ENCODE peak calls at places on chromosomes 2 and 18, in eight cellular contexts. One of them, this sample, is unnamed.

GRCh38 chr2:56813490-56813889 is 629.7 kb downstream of the CCDC85A start:
- DNase-seq in right cardiac atrium: no peak
- DNase-seq in Karpas-422: no peak
- DNase-seq in CD8-positive, alpha-beta T cell: no peak
- DNase-seq in Peyer's patch: no peak
- DNase-seq in mesendoderm: no peak
- DNase-seq in lung: no peak
- DNase-seq in RWPE2: no peak
- DNase-seq in this sample: no peak

GRCh38 chr2:234331566-234331965 is 165.3 kb downstream of the ARL4C start:
- DNase-seq in lung: no peak
- DNase-seq in mesendoderm: no peak
- DNase-seq in Peyer's patch: no peak
- DNase-seq in CD8-positive, alpha-beta T cell: no peak
- DNase-seq in RWPE2: no peak
- DNase-seq in Karpas-422: no peak
- DNase-seq in right cardiac atrium: no peak
- DNase-seq in this sample: no peak

GRCh38 chr18:23631746-23632145 is 31.0 kb downstream of the ANKRD29 start:
- DNase-seq in right cardiac atrium: no peak
- DNase-seq in Karpas-422: no peak
- DNase-seq in lung: no peak
- DNase-seq in mesendoderm: peak
- DNase-seq in Peyer's patch: no peak
- DNase-seq in CD8-positive, alpha-beta T cell: no peak
- DNase-seq in RWPE2: no peak
- DNase-seq in this sample: peak

GRCh38 chr2:186126181-186126580 is 359.9 kb upstream of the ZC3H15 start:
- DNase-seq in CD8-positive, alpha-beta T cell: no peak
- DNase-seq in Peyer's patch: no peak
- DNase-seq in mesendoderm: no peak
- DNase-seq in lung: no peak
- DNase-seq in RWPE2: no peak
- DNase-seq in right cardiac atrium: no peak
- DNase-seq in Karpas-422: no peak
- DNase-seq in this sample: no peak

GRCh38 chr2:111030271-111030891 is 90.3 kb upstream of the BCL2L11 start:
- DNase-seq in RWPE2: no peak
- DNase-seq in Peyer's patch: no peak
- DNase-seq in lung: no peak
- DNase-seq in mesendoderm: no peak
- DNase-seq in Karpas-422: no peak
- DNase-seq in CD8-positive, alpha-beta T cell: no peak
- DNase-seq in right cardiac atrium: no peak
- DNase-seq in this sample: no peak

GRCh38 chr18:54607213-54607934 is 16.3 kb downstream of the DYNAP start:
- DNase-seq in right cardiac atrium: no peak
- DNase-seq in Peyer's patch: no peak
- DNase-seq in lung: no peak
- DNase-seq in Karpas-422: peak
- DNase-seq in CD8-positive, alpha-beta T cell: no peak
- DNase-seq in RWPE2: no peak
- DNase-seq in mesendoderm: peak
- DNase-seq in this sample: no peak

GRCh38 chr2:20745924-20746555 is 76.9 kb downstream of the LDAH start:
- DNase-seq in Karpas-422: no peak
- DNase-seq in RWPE2: no peak
- DNase-seq in lung: no peak
- DNase-seq in Peyer's patch: no peak
- DNase-seq in CD8-positive, alpha-beta T cell: no peak
- DNase-seq in mesendoderm: no peak
- DNase-seq in right cardiac atrium: no peak
- DNase-seq in this sample: no peak

GRCh38 chr18:74994502-74995403 is 214.2 kb downstream of the PTGR3 start:
- DNase-seq in CD8-positive, alpha-beta T cell: peak
- DNase-seq in Karpas-422: no peak
- DNase-seq in mesendoderm: peak
- DNase-seq in lung: no peak
- DNase-seq in RWPE2: no peak
- DNase-seq in Peyer's patch: peak
- DNase-seq in right cardiac atrium: no peak
- DNase-seq in this sample: no peak

GRCh38 chr2:187549951-187550555 is 4.2 kb downstream of the TFPI start:
- DNase-seq in mesendoderm: no peak
- DNase-seq in Peyer's patch: no peak
- DNase-seq in CD8-positive, alpha-beta T cell: no peak
- DNase-seq in RWPE2: no peak
- DNase-seq in lung: no peak
- DNase-seq in right cardiac atrium: no peak
- DNase-seq in Karpas-422: no peak
- DNase-seq in this sample: no peak

GRCh38 chr2:127347734-127348392 is 39.9 kb downstream of the MAP3K2 start:
- DNase-seq in mesendoderm: no peak
- DNase-seq in right cardiac atrium: no peak
- DNase-seq in RWPE2: no peak
- DNase-seq in lung: no peak
- DNase-seq in CD8-positive, alpha-beta T cell: no peak
- DNase-seq in Karpas-422: no peak
- DNase-seq in Peyer's patch: no peak
- DNase-seq in this sample: no peak

GRCh38 chr2:152221870-152222269 is 46.3 kb upstream of the STAM2 start:
- DNase-seq in right cardiac atrium: no peak
- DNase-seq in Karpas-422: no peak
- DNase-seq in mesendoderm: no peak
- DNase-seq in Peyer's patch: no peak
- DNase-seq in CD8-positive, alpha-beta T cell: no peak
- DNase-seq in RWPE2: no peak
- DNase-seq in lung: no peak
- DNase-seq in this sample: no peak

GRCh38 chr2:53087282-53087882 is 680.2 kb upstream of the CHAC2 start:
- DNase-seq in Peyer's patch: no peak
- DNase-seq in CD8-positive, alpha-beta T cell: no peak
- DNase-seq in RWPE2: no peak
- DNase-seq in lung: no peak
- DNase-seq in Karpas-422: no peak
- DNase-seq in mesendoderm: no peak
- DNase-seq in right cardiac atrium: no peak
- DNase-seq in this sample: no peak

GRCh38 chr2:68920481-68921170 is 32.1 kb downstream of the GKN2 start:
- DNase-seq in RWPE2: no peak
- DNase-seq in Peyer's patch: no peak
- DNase-seq in CD8-positive, alpha-beta T cell: no peak
- DNase-seq in mesendoderm: no peak
- DNase-seq in Karpas-422: no peak
- DNase-seq in right cardiac atrium: no peak
- DNase-seq in lung: no peak
- DNase-seq in this sample: no peak

GRCh38 chr2:12417811-12418210 is 298.9 kb upstream of the TRIB2 start:
- DNase-seq in lung: no peak
- DNase-seq in right cardiac atrium: no peak
- DNase-seq in Karpas-422: no peak
- DNase-seq in Peyer's patch: no peak
- DNase-seq in mesendoderm: no peak
- DNase-seq in CD8-positive, alpha-beta T cell: no peak
- DNase-seq in RWPE2: no peak
- DNase-seq in this sample: no peak

GRCh38 chr2:117771969-117772630 is 42.4 kb upstream of the DDX18 start:
- DNase-seq in right cardiac atrium: no peak
- DNase-seq in Karpas-422: peak
- DNase-seq in lung: no peak
- DNase-seq in mesendoderm: peak
- DNase-seq in RWPE2: no peak
- DNase-seq in CD8-positive, alpha-beta T cell: no peak
- DNase-seq in Peyer's patch: no peak
- DNase-seq in this sample: no peak

GRCh38 chr2:103213028-103213542 is 451.3 kb downstream of the TMEM182 start:
- DNase-seq in mesendoderm: no peak
- DNase-seq in CD8-positive, alpha-beta T cell: no peak
- DNase-seq in lung: no peak
- DNase-seq in RWPE2: no peak
- DNase-seq in Karpas-422: no peak
- DNase-seq in right cardiac atrium: no peak
- DNase-seq in Peyer's patch: no peak
- DNase-seq in this sample: no peak

GRCh38 chr2:7032371-7032770 is 115.2 kb downstream of the RNF144A start:
- DNase-seq in right cardiac atrium: no peak
- DNase-seq in lung: no peak
- DNase-seq in mesendoderm: no peak
- DNase-seq in Karpas-422: no peak
- DNase-seq in RWPE2: no peak
- DNase-seq in Peyer's patch: no peak
- DNase-seq in CD8-positive, alpha-beta T cell: no peak
- DNase-seq in this sample: no peak

GRCh38 chr2:37301408-37301807 is 23.2 kb downstream of the PRKD3 start:
- DNase-seq in RWPE2: no peak
- DNase-seq in mesendoderm: peak
- DNase-seq in CD8-positive, alpha-beta T cell: no peak
- DNase-seq in Peyer's patch: no peak
- DNase-seq in Karpas-422: no peak
- DNase-seq in lung: no peak
- DNase-seq in right cardiac atrium: no peak
- DNase-seq in this sample: no peak

GRCh38 chr18:63339920-63340484 is 20.4 kb upstream of the BCL2 start:
- DNase-seq in mesendoderm: peak
- DNase-seq in Peyer's patch: no peak
- DNase-seq in lung: no peak
- DNase-seq in RWPE2: no peak
- DNase-seq in right cardiac atrium: no peak
- DNase-seq in Karpas-422: peak
- DNase-seq in CD8-positive, alpha-beta T cell: peak
- DNase-seq in this sample: no peak

GRCh38 chr2:88707003-88707402 is 15.5 kb downstream of the RPIA start:
- DNase-seq in right cardiac atrium: no peak
- DNase-seq in CD8-positive, alpha-beta T cell: no peak
- DNase-seq in mesendoderm: no peak
- DNase-seq in Peyer's patch: no peak
- DNase-seq in Karpas-422: no peak
- DNase-seq in RWPE2: no peak
- DNase-seq in lung: no peak
- DNase-seq in this sample: no peak

GRCh38 chr18:38427234-38427633 is 861.6 kb upstream of the CELF4 start:
- DNase-seq in Peyer's patch: no peak
- DNase-seq in right cardiac atrium: no peak
- DNase-seq in mesendoderm: peak
- DNase-seq in lung: no peak
- DNase-seq in Karpas-422: no peak
- DNase-seq in RWPE2: no peak
- DNase-seq in CD8-positive, alpha-beta T cell: no peak
- DNase-seq in this sample: no peak

DNA sequence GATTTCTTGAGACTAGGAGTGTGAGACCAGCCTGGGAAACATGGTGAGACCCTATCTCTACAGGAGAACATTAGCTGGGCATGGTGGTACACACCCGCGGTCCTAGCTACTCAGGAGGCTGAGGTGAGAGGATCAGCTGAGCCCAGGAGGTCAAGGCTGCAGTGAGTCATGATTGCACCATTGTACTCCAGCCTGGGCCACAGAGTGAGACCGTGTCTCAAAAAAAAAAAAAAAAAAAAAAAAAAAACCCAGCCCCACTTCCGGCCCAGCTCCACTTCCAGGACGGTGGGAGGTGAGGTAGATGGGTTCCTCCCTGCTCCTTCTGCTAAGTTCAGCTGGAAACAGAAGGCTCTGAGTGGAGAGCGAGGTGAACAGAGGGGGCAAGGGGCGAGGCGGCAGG is 41.4 kb upstream of the NFATC1 start:
- DNase-seq in lung: no peak
- DNase-seq in Peyer's patch: no peak
- DNase-seq in right cardiac atrium: no peak
- DNase-seq in CD8-positive, alpha-beta T cell: no peak
- DNase-seq in mesendoderm: no peak
- DNase-seq in Karpas-422: peak
- DNase-seq in RWPE2: no peak
- DNase-seq in this sample: no peak
- H3K27ac ChIP-seq in lung: no peak
- H3K27ac ChIP-seq in Peyer's patch: no peak
- H3K27ac ChIP-seq in right cardiac atrium: no peak
- H3K27ac ChIP-seq in CD8-positive, alpha-beta T cell: no peak
- H3K27ac ChIP-seq in mesendoderm: no peak
- H3K27ac ChIP-seq in Karpas-422: peak
- H3K27ac ChIP-seq in RWPE2: no peak
- H3K27ac ChIP-seq in this sample: no peak

DNA sequence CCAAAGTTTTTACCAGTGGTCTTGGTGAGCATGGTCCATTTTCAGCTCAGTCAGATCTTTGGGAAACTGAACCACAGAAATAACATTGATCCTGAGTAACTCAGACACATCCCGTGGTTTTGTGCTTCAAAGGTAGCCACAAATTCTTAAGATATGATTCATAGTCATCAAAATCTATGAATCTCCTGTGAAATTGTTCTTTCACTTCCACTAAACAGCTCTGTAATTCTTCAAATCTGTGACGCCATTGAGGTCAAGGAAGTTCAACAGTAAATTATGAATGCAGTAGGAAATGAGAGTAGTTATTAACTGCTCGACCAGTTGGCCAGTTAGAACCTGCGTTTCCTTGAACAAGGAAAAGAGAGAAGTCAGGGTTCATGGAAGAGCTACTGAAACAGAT is 147.2 kb downstream of the IRS1 start:
- DNase-seq in RWPE2: no peak
- DNase-seq in Peyer's patch: no peak
- DNase-seq in mesendoderm: no peak
- DNase-seq in CD8-positive, alpha-beta T cell: no peak
- DNase-seq in right cardiac atrium: no peak
- DNase-seq in lung: no peak
- DNase-seq in Karpas-422: no peak
- DNase-seq in this sample: no peak
- H3K27ac ChIP-seq in RWPE2: peak
- H3K27ac ChIP-seq in Peyer's patch: no peak
- H3K27ac ChIP-seq in mesendoderm: no peak
- H3K27ac ChIP-seq in CD8-positive, alpha-beta T cell: no peak
- H3K27ac ChIP-seq in right cardiac atrium: no peak
- H3K27ac ChIP-seq in lung: no peak
- H3K27ac ChIP-seq in Karpas-422: no peak
- H3K27ac ChIP-seq in this sample: peak

DNA sequence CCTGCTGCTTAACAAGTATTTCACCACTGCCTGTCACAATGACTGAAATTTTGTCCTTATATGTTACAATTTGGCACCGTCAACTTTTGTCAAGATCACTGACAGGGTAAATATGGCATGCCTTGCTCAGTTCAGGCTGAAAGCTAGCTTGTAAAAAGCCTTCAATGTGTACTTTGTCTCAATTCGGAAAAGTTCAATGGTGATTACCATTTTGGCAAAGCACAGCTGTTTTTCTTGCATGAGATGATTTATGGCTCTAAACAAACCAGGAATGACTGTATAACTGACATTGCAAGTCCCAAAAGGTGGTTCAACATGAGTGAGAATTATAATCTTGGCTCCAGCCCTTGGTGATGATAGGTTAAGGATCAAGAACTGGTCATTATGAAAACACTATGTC is 1255.2 kb downstream of the CNTNAP5 start:
- DNase-seq in RWPE2: no peak
- DNase-seq in CD8-positive, alpha-beta T cell: no peak
- DNase-seq in lung: no peak
- DNase-seq in Karpas-422: no peak
- DNase-seq in Peyer's patch: no peak
- DNase-seq in right cardiac atrium: no peak
- DNase-seq in mesendoderm: no peak
- DNase-seq in this sample: no peak
- H3K27ac ChIP-seq in RWPE2: no peak
- H3K27ac ChIP-seq in CD8-positive, alpha-beta T cell: no peak
- H3K27ac ChIP-seq in lung: no peak
- H3K27ac ChIP-seq in Karpas-422: no peak
- H3K27ac ChIP-seq in Peyer's patch: no peak
- H3K27ac ChIP-seq in right cardiac atrium: no peak
- H3K27ac ChIP-seq in mesendoderm: no peak
- H3K27ac ChIP-seq in this sample: no peak

GRCh38 chr2:9884436-9884835 is 41.2 kb downstream of the TAF1B start:
- DNase-seq in Peyer's patch: no peak
- DNase-seq in Karpas-422: no peak
- DNase-seq in mesendoderm: peak
- DNase-seq in lung: no peak
- DNase-seq in RWPE2: no peak
- DNase-seq in right cardiac atrium: no peak
- DNase-seq in CD8-positive, alpha-beta T cell: no peak
- DNase-seq in this sample: no peak
- H3K27ac ChIP-seq in Peyer's patch: no peak
- H3K27ac ChIP-seq in Karpas-422: no peak
- H3K27ac ChIP-seq in mesendoderm: no peak
- H3K27ac ChIP-seq in lung: no peak
- H3K27ac ChIP-seq in RWPE2: peak
- H3K27ac ChIP-seq in right cardiac atrium: no peak
- H3K27ac ChIP-seq in CD8-positive, alpha-beta T cell: no peak
- H3K27ac ChIP-seq in this sample: no peak

This sample was measured in adrenal gland.